ENCODE peak calls at places on chromosomes 11 and 22, in seven cellular contexts. U, F, L, R, C, G and Y are unnamed samples. For H3K27me3, the result is how much of the 10 kb centered on the place peaks cover.

GRCh38 chr11:62400760-62401159 is 18.1 kb upstream of the SCGB1A1 start:
- DNase-seq in U (no peak), R (peak), C (peak), G (peak), F (peak), L (peak), Y (no peak)

GRCh38 chr11:27317751-27318150 is 45.3 kb downstream of the CCDC34 start:
- DNase-seq in C (no peak), G (no peak), L (no peak), R (no peak), F (no peak), U (peak), Y (no peak)

GRCh38 chr22:39146256-39147101 is 6.0 kb downstream of the CBX7 start:
- DNase-seq in L (no peak), C (no peak), G (no peak), F (no peak), U (no peak), R (no peak), Y (no peak)

GRCh38 chr11:134258577-134258976 is 5.2 kb downstream of the ACAD8 start:
- DNase-seq in F (no peak), G (no peak), C (no peak), U (no peak), R (no peak), L (no peak), Y (no peak)

GRCh38 chr11:101470414-101470813 is 113.4 kb downstream of the TRPC6 start:
- DNase-seq in L (no peak), R (no peak), G (no peak), F (no peak), C (no peak), U (peak), Y (no peak)

GRCh38 chr11:43580735-43581369 is 99.7 kb upstream of the HSD17B12 start:
- DNase-seq in R (no peak), F (no peak), C (peak), U (no peak), G (no peak), L (no peak), Y (no peak)

GRCh38 chr11:46808804-46809431 is 37.2 kb downstream of the CKAP5 start:
- DNase-seq in F (no peak), C (no peak), G (no peak), L (no peak), U (peak), R (no peak), Y (no peak)

GRCh38 chr22:49756201-49756600 is 71.5 kb downstream of the BRD1 start:
- DNase-seq in U (no peak), G (no peak), F (peak), C (no peak), R (no peak), L (no peak), Y (no peak)

GRCh38 chr11:47714554-47715081 is 551 bp downstream of the AGBL2 start:
- DNase-seq in L (peak), F (peak), G (no peak), U (peak), C (peak), R (no peak), Y (no peak)

GRCh38 chr22:31898406-31898805 is 45.9 kb upstream of the YWHAH start:
- DNase-seq in C (no peak), F (no peak), G (no peak), U (no peak), R (no peak), L (no peak), Y (no peak)

GRCh38 chr11:69680688-69681087 is 5.5 kb upstream of the LTO1 start:
- DNase-seq in L (no peak), F (peak), C (no peak), G (no peak), U (no peak), R (no peak), Y (no peak)

GRCh38 chr22:44532466-44533025 is 34.5 kb upstream of the RTL6 start:
- DNase-seq in C (no peak), F (no peak), R (no peak), G (no peak), U (no peak), L (peak), Y (no peak)

GRCh38 chr11:76459299-76459698 is 14.5 kb downstream of the EMSY start:
- DNase-seq in U (peak), L (no peak), R (no peak), F (no peak), G (no peak), C (no peak), Y (no peak)

GRCh38 chr11:60858731-60859464 is 3.1 kb upstream of the PTGDR2 start:
- DNase-seq in U (no peak), G (peak), R (no peak), F (no peak), C (no peak), L (peak), Y (no peak)

GRCh38 chr11:110134120-110134519 is 40.9 kb downstream of the ZC3H12C start:
- DNase-seq in C (no peak), F (no peak), R (no peak), L (no peak), G (no peak), U (no peak), Y (no peak)

GRCh38 chr11:108154591-108154990 is 33.2 kb downstream of the ACAT1 start:
- DNase-seq in F (no peak), R (no peak), U (no peak), C (no peak), L (no peak), G (no peak), Y (no peak)

GRCh38 chr11:18144243-18144642 is 11.9 kb downstream of the MRGPRX3 start:
- DNase-seq in L (no peak), F (no peak), C (no peak), G (no peak), R (no peak), U (peak), Y (no peak)

GRCh38 chr11:18145837-18146236 is 13.5 kb downstream of the MRGPRX3 start:
- DNase-seq in U (no peak), F (no peak), L (no peak), C (no peak), R (no peak), G (no peak), Y (no peak)

GRCh38 chr11:18140145-18140544 is 7.8 kb downstream of the MRGPRX3 start:
- DNase-seq in C (no peak), U (no peak), F (no peak), R (no peak), G (no peak), L (no peak), Y (no peak)

GRCh38 chr11:18145025-18145424 is 12.7 kb downstream of the MRGPRX3 start:
- DNase-seq in R (no peak), F (no peak), C (no peak), U (no peak), L (no peak), G (no peak), Y (no peak)
- TF ChIP-seq CTCF in R (no peak), F (no peak), C (peak), U (no peak), L (no peak), G (no peak), Y (peak)

GRCh38 chr22:45968751-45969413 is 8.1 kb downstream of the WNT7B start:
- DNase-seq in G (no peak), L (no peak), R (no peak), U (peak), F (no peak), C (no peak), Y (no peak)

GRCh38 chr22:45966892-45967365 is 10.0 kb downstream of the WNT7B start:
- DNase-seq in L (no peak), U (no peak), C (no peak), G (no peak), R (no peak), F (no peak), Y (no peak)

GRCh38 chr22:45969414-45969799 is 7.6 kb downstream of the WNT7B start:
- DNase-seq in L (no peak), G (no peak), F (no peak), R (no peak), C (peak), U (peak), Y (no peak)

GRCh38 chr22:45966320-45966891 is 10.6 kb downstream of the WNT7B start:
- DNase-seq in G (no peak), L (no peak), U (no peak), R (no peak), F (no peak), C (no peak), Y (no peak)

DNA sequence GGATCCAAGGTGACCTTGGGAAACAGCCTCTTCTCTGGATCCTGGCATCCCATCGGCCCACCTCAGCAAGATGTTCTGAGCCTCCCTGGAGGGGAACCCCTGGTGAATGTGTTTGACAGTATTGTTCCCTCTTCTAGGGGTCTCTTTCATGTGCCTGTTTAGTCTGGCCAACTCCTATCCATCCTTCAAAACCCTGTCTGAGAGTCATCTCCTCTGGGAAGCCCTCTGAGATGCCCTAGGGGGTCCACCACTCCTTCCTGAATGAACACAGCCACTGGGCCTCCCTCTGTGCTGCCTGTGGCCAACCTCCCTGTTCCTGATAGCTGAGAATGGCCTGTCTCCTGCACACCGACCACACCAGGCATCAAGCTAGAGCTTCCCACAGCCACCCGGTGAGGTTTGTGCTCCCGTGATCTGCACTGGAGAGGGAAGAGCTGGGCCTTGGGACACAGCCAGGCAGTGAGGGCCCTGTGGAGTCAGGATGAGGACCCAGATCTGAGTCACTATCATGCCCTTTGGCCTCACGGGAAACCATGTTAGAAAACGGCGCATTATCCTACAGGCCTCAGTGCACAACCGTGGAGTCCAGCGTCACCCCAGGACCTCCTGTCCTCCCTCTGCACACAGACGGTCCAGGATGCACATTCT is 8.8 kb downstream of the WNT7B start:
- DNase-seq in G (no peak), U (no peak), L (no peak), F (no peak), C (no peak), R (no peak), Y (no peak)
- H3K27me3 ChIP-seq in G (under half), U (under half), L (half or more), F (under half), C (half or more), R (under half), Y (under half)

DNA sequence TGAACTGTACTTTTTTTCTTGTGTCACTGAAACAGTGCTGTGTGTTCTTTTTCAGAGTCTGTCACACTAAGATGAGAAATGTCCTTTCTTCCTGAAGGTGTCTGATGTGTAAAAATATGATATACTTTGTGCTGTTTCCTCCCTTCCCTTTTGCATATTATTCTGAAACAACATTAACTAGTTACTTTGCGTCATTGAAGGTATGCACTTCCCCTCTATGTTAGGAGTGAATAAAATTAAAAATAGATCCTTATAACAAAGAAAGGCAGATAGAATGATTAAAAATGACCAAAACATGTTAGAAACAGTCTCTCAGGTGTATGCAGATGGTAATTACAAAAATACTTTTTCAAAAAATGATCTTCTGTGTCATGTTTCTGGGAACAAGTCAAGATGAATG is 1.6 kb upstream of the RAB30 start:
- DNase-seq in G (no peak), L (no peak), U (no peak), C (no peak), F (no peak), R (no peak), Y (no peak)
- H3K4me3 ChIP-seq in G (no peak), L (peak), U (peak), C (peak), F (peak), R (peak), Y (peak)

GRCh38 chr11:64317961-64318693 is at the start of gene PRDX5:
- DNase-seq in C (peak), L (peak), U (peak), G (peak), R (peak), F (peak), Y (peak)
- TF ChIP-seq CTCF in C (peak), L (no peak), U (peak), G (peak), R (peak), F (peak), Y (peak)

GRCh38 chr22:33076368-33076767 is 18.2 kb upstream of the SYN3 start:
- DNase-seq in U (peak), F (no peak), L (no peak), C (peak), G (no peak), R (no peak), Y (no peak)
- H3K27me3 ChIP-seq in U (under half), F (under half), L (under half), C (under half), G (under half), R (under half), Y (under half)

GRCh38 chr11:10255388-10256125 is 38.5 kb downstream of the SBF2 start:
- DNase-seq in R (no peak), U (no peak), G (no peak), F (no peak), C (no peak), L (no peak), Y (no peak)
- H3K4me3 ChIP-seq in R (no peak), U (no peak), G (no peak), F (no peak), C (no peak), L (no peak), Y (no peak)

GRCh38 chr22:17792289-17792688 is 18.0 kb upstream of the BID start:
- DNase-seq in F (no peak), G (no peak), R (no peak), L (no peak), U (no peak), C (peak), Y (no peak)
- TF ChIP-seq CTCF in F (no peak), G (no peak), R (no peak), L (no peak), U (no peak), C (no peak), Y (peak)

GRCh38 chr11:128927683-128928336 is 14.9 kb downstream of the TP53AIP1 start:
- DNase-seq in F (no peak), U (no peak), C (no peak), G (no peak), L (no peak), R (no peak), Y (no peak)
- H3K27me3 ChIP-seq in F (under half), U (under half), C (under half), G (under half), L (under half), R (under half), Y (under half)

DNA sequence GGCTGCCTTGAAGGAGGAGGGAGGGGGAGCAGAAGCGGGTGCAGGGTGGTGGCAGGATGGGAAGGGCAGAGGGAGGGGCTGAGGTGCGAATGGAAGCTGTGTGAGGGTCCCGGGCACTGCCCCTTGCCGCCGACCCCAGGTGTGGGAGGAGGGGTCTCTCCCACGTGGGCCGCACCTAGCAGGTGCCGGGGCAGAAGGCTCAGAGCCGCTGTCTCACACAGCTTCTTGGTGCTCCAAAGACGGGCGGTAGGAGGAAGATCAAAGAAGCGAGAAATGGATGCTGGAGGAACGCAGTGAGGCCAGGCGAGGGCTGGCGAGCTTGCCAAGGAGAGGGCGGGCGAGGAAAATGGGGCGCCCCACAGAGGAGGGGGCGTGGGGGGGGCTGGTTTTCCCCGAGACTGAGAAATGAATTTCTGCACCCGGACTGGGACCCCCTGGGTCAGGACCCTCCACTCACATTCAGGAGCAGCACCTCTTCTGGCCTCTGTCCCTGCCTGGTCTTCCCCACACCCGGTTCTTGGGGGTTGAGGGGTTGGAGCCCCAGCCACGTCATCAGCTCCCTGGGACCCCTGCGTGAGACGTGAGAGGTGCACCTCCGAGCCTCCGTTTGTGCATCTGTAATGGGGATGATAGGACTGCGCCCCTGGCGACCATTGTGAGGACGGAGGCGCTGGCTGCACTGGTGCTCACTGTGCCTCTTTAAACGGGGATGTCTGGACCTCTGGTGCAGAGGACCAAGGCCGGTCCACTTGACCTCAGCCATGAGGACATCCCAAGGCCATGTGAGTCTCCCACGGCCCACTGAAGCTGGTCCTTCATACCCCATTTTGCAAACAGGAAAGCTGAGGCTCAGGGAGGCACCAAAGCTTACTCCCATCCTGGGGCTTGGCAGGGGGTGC is 16.8 kb downstream of the LSP1 start:
- DNase-seq in C (no peak), G (peak), L (no peak), R (no peak), U (no peak), F (no peak), Y (no peak)
- H3K4me3 ChIP-seq in C (no peak), G (peak), L (peak), R (peak), U (no peak), F (peak), Y (no peak)

GRCh38 chr11:102614485-102614884 is 10.6 kb downstream of the MMP20 start:
- DNase-seq in R (no peak), C (no peak), U (no peak), L (no peak), F (no peak), G (no peak), Y (no peak)
- TF ChIP-seq CTCF in R (no peak), C (no peak), U (no peak), L (no peak), F (no peak), G (no peak), Y (peak)